ENCODE peak calls at places on chromosomes 3 and 15, in seven cellular contexts. One of them, this sample, is unnamed.
A peak's percentile ranks its signal among the peaks of the same experiment; 100 is the strongest.

GRCh38 chr3:178685591-178685906 is 149.3 kb downstream of the KCNMB2 start:
- DNase-seq in neural progenitor cell: no peak
- DNase-seq in pancreas: no peak
- DNase-seq in lower leg skin: no peak
- DNase-seq in PC-9: no peak
- DNase-seq in A549: no peak
- DNase-seq in adipocyte: no peak
- DNase-seq in this sample: no peak

GRCh38 chr15:46251873-46252272 is 617.0 kb downstream of the SQOR start:
- DNase-seq in neural progenitor cell: no peak
- DNase-seq in pancreas: no peak
- DNase-seq in lower leg skin: no peak
- DNase-seq in PC-9: no peak
- DNase-seq in A549: no peak
- DNase-seq in adipocyte: no peak
- DNase-seq in this sample: no peak

GRCh38 chr15:80476036-80476435 is 71.9 kb downstream of the ARNT2 start:
- DNase-seq in neural progenitor cell: no peak
- DNase-seq in pancreas: no peak
- DNase-seq in lower leg skin: no peak
- DNase-seq in PC-9: no peak
- DNase-seq in A549: no peak
- DNase-seq in adipocyte: no peak
- DNase-seq in this sample: no peak

GRCh38 chr3:197022405-197023231 is 7.0 kb downstream of the MELTF start:
- DNase-seq in neural progenitor cell: no peak
- DNase-seq in pancreas: no peak
- DNase-seq in lower leg skin: no peak
- DNase-seq in PC-9: no peak
- DNase-seq in A549: no peak
- DNase-seq in adipocyte: no peak
- DNase-seq in this sample: no peak

GRCh38 chr3:136195258-136196063 is 674 bp downstream of the MSL2 start:
- DNase-seq in neural progenitor cell: peak; percentile 90
- DNase-seq in pancreas: peak; percentile 78
- DNase-seq in lower leg skin: peak; percentile 73
- DNase-seq in PC-9: peak; percentile 47
- DNase-seq in A549: peak; percentile 82
- DNase-seq in adipocyte: peak; percentile 85
- DNase-seq in this sample: peak; percentile 59

GRCh38 chr3:29186982-29187718 is 93.7 kb upstream of the RBMS3 start:
- DNase-seq in neural progenitor cell: no peak
- DNase-seq in pancreas: no peak
- DNase-seq in lower leg skin: no peak
- DNase-seq in PC-9: peak; percentile 40
- DNase-seq in A549: peak; percentile 67
- DNase-seq in adipocyte: no peak
- DNase-seq in this sample: no peak

GRCh38 chr3:107956991-107957467 is 133.8 kb downstream of the CD47 start:
- DNase-seq in neural progenitor cell: no peak
- DNase-seq in pancreas: peak; percentile 58
- DNase-seq in lower leg skin: peak; percentile 80
- DNase-seq in PC-9: no peak
- DNase-seq in A549: no peak
- DNase-seq in adipocyte: peak; percentile 84
- DNase-seq in this sample: peak; percentile 51

GRCh38 chr3:111761309-111761795 is 97.7 kb upstream of the PHLDB2 start:
- DNase-seq in neural progenitor cell: no peak
- DNase-seq in pancreas: no peak
- DNase-seq in lower leg skin: peak; percentile 49
- DNase-seq in PC-9: peak; percentile 73
- DNase-seq in A549: peak; percentile 39
- DNase-seq in adipocyte: peak; percentile 85
- DNase-seq in this sample: no peak

GRCh38 chr3:88263417-88264116 is 113.8 kb downstream of the C3orf38 start:
- DNase-seq in neural progenitor cell: no peak
- DNase-seq in pancreas: no peak
- DNase-seq in lower leg skin: no peak
- DNase-seq in PC-9: no peak
- DNase-seq in A549: no peak
- DNase-seq in adipocyte: no peak
- DNase-seq in this sample: no peak

GRCh38 chr3:33717616-33717865 is 513 bp downstream of the CLASP2 start:
- DNase-seq in neural progenitor cell: peak; percentile 87
- DNase-seq in pancreas: no peak
- DNase-seq in lower leg skin: peak; percentile 51
- DNase-seq in PC-9: no peak
- DNase-seq in A549: no peak
- DNase-seq in adipocyte: peak; percentile 82
- DNase-seq in this sample: peak; percentile 82

GRCh38 chr3:195549001-195549400 is 5.9 kb upstream of the PPP1R2 start:
- DNase-seq in neural progenitor cell: no peak
- DNase-seq in pancreas: no peak
- DNase-seq in lower leg skin: no peak
- DNase-seq in PC-9: no peak
- DNase-seq in A549: no peak
- DNase-seq in adipocyte: no peak
- DNase-seq in this sample: no peak

GRCh38 chr3:134796313-134797079 is 1.4 kb downstream of the EPHB1 start:
- DNase-seq in neural progenitor cell: peak; percentile 81
- DNase-seq in pancreas: no peak
- DNase-seq in lower leg skin: no peak
- DNase-seq in PC-9: no peak
- DNase-seq in A549: no peak
- DNase-seq in adipocyte: peak; percentile 25
- DNase-seq in this sample: no peak
- H3K4me3 ChIP-seq in neural progenitor cell: peak overlapping the region; percentile 85
- H3K4me3 ChIP-seq in pancreas: peak overlapping the region; percentile 14
- H3K4me3 ChIP-seq in lower leg skin: peak overlapping the region; percentile 45
- H3K4me3 ChIP-seq in PC-9: no peak overlapping the region
- H3K4me3 ChIP-seq in A549: no peak overlapping the region
- H3K4me3 ChIP-seq in adipocyte: peak overlapping the region; percentile 84
- H3K4me3 ChIP-seq in this sample: peak overlapping the region; percentile 43

GRCh38 chr3:50318163-50318562 is 4.4 kb downstream of the HYAL2 start:
- DNase-seq in neural progenitor cell: no peak
- DNase-seq in pancreas: no peak
- DNase-seq in lower leg skin: no peak
- DNase-seq in PC-9: no peak
- DNase-seq in A549: no peak
- DNase-seq in adipocyte: no peak
- DNase-seq in this sample: no peak

GRCh38 chr3:50319872-50320625 is 2.5 kb downstream of the HYAL2 start:
- DNase-seq in neural progenitor cell: no peak
- DNase-seq in pancreas: no peak
- DNase-seq in lower leg skin: peak; percentile 18
- DNase-seq in PC-9: no peak
- DNase-seq in A549: no peak
- DNase-seq in adipocyte: no peak
- DNase-seq in this sample: no peak

GRCh38 chr3:50320853-50321145 is 1.7 kb downstream of the HYAL2 start:
- DNase-seq in neural progenitor cell: no peak
- DNase-seq in pancreas: no peak
- DNase-seq in lower leg skin: no peak
- DNase-seq in PC-9: no peak
- DNase-seq in A549: no peak
- DNase-seq in adipocyte: no peak
- DNase-seq in this sample: no peak

GRCh38 chr3:50318615-50319014 is 3.9 kb downstream of the HYAL2 start:
- DNase-seq in neural progenitor cell: no peak
- DNase-seq in pancreas: no peak
- DNase-seq in lower leg skin: no peak
- DNase-seq in PC-9: no peak
- DNase-seq in A549: no peak
- DNase-seq in adipocyte: no peak
- DNase-seq in this sample: no peak

GRCh38 chr3:50319181-50319871 is 3.2 kb downstream of the HYAL2 start:
- DNase-seq in neural progenitor cell: no peak
- DNase-seq in pancreas: no peak
- DNase-seq in lower leg skin: no peak
- DNase-seq in PC-9: no peak
- DNase-seq in A549: no peak
- DNase-seq in adipocyte: no peak
- DNase-seq in this sample: no peak
- H3K4me3 ChIP-seq in neural progenitor cell: no peak overlapping the region
- H3K4me3 ChIP-seq in pancreas: no peak overlapping the region
- H3K4me3 ChIP-seq in lower leg skin: no peak overlapping the region
- H3K4me3 ChIP-seq in PC-9: no peak overlapping the region
- H3K4me3 ChIP-seq in A549: no peak overlapping the region
- H3K4me3 ChIP-seq in adipocyte: no peak overlapping the region
- H3K4me3 ChIP-seq in this sample: no peak overlapping the region

DNA sequence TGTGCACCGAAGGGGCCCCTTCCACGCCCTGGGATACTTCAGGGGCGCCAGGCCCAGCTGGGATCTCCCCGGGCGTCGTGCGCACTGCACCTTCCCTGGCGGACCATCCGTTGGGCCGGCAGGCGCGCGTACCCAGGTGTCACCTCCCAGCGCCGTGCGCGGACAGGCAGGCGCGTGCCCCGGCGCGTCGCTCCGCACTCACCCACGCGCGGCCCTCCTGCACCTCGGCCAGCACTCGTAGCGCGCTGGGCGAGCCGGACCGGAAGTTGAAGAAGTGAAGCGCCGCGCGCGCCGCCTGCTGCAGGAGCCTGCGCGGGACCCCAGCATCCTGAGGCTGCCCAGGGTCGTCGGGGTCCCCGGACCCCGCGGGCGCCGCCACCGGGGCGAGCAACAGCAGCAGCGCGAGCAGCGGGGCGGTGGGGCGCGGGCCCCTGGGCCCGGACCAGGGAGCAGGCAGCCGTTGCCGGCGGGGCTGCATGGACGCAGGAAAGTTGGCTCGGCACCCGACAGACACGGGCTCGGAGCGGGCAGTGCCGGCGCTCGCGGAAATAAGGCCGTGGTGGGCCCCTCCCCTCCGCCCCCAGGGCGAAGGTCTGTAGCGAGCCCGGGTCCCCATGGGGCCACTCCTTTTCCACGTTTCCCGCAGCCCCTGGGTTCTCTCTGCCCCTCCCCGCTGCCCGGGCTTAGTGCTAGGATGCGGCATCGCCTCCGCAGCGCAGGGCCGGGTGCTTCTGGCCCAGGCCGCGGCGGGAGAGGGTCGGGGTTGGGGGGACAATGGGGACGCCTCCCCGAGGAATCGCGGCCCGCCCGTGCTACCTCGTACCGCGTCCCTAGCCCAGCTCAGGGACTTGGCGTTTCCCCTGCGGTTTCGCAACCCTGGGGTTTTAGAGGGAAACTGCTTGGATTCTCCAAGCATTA is at the start of gene RARRES1:
- DNase-seq in neural progenitor cell: peak; percentile 81
- DNase-seq in pancreas: peak; percentile 43
- DNase-seq in lower leg skin: no peak
- DNase-seq in PC-9: peak; percentile 59
- DNase-seq in A549: peak; percentile 70
- DNase-seq in adipocyte: peak; percentile 81
- DNase-seq in this sample: peak; percentile 71
- H3K4me3 ChIP-seq in neural progenitor cell: peak within 1 kb of the TSS; percentile 59
- H3K4me3 ChIP-seq in pancreas: peak within 1 kb of the TSS; percentile 63
- H3K4me3 ChIP-seq in lower leg skin: peak within 1 kb of the TSS; percentile 19
- H3K4me3 ChIP-seq in PC-9: peak within 1 kb of the TSS; percentile 58
- H3K4me3 ChIP-seq in A549: peak within 1 kb of the TSS; percentile 72
- H3K4me3 ChIP-seq in adipocyte: peak within 1 kb of the TSS; percentile 85
- H3K4me3 ChIP-seq in this sample: peak within 1 kb of the TSS; percentile 67

GRCh38 chr15:88635343-88635742 is 3.5 kb upstream of the ISG20 start:
- DNase-seq in neural progenitor cell: no peak
- DNase-seq in pancreas: no peak
- DNase-seq in lower leg skin: no peak
- DNase-seq in PC-9: no peak
- DNase-seq in A549: no peak
- DNase-seq in adipocyte: peak; percentile 31
- DNase-seq in this sample: no peak
- H3K4me3 ChIP-seq in neural progenitor cell: no peak overlapping the region
- H3K4me3 ChIP-seq in pancreas: no peak overlapping the region
- H3K4me3 ChIP-seq in lower leg skin: no peak overlapping the region
- H3K4me3 ChIP-seq in PC-9: no peak overlapping the region
- H3K4me3 ChIP-seq in A549: no peak overlapping the region
- H3K4me3 ChIP-seq in adipocyte: no peak overlapping the region
- H3K4me3 ChIP-seq in this sample: no peak overlapping the region

DNA sequence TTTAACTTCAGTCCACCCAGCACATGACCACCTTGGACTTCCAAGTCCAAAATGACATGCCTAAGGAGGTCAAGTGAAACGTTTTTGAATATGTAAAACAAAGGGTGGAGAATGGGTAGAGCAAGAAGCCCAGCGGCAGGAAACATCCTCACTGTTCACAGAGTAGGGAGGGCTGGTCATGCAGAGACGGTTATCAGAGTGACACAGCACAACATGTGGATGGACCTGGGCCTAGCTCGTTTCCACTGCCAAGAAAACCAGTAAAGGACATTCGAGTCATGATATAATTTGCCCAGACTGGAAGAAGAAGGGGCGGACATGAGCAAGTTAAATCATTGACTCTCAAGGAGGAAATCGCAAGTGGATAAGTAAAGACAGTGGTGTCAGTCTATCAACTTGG is 89.4 kb downstream of the LRIG1 start:
- DNase-seq in neural progenitor cell: no peak
- DNase-seq in pancreas: no peak
- DNase-seq in lower leg skin: no peak
- DNase-seq in PC-9: no peak
- DNase-seq in A549: no peak
- DNase-seq in adipocyte: no peak
- DNase-seq in this sample: no peak
- H3K4me3 ChIP-seq in neural progenitor cell: no peak overlapping the region
- H3K4me3 ChIP-seq in pancreas: no peak overlapping the region
- H3K4me3 ChIP-seq in lower leg skin: no peak overlapping the region
- H3K4me3 ChIP-seq in PC-9: no peak overlapping the region
- H3K4me3 ChIP-seq in A549: no peak overlapping the region
- H3K4me3 ChIP-seq in adipocyte: no peak overlapping the region
- H3K4me3 ChIP-seq in this sample: no peak overlapping the region

DNA sequence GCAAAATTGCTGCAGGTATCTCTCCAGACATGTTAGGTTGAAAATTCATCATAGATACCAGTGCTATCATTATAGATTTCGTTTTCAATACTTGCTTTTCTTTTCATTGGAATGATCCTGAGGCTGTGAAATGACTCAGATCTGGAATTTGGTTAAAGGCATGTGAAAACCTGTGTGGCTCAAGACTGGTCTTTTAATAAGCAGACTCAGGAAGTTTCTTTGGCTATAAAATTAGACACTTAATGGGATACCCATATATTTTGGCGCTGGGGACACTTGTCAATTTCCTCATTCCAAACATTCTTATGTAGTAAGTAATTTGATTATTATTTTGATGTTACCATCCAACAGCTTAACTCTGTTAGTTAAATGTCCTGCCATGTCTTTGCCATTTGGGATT is 1041.1 kb upstream of the GBE1 start:
- DNase-seq in neural progenitor cell: no peak
- DNase-seq in pancreas: no peak
- DNase-seq in lower leg skin: no peak
- DNase-seq in PC-9: no peak
- DNase-seq in A549: no peak
- DNase-seq in adipocyte: no peak
- DNase-seq in this sample: no peak
- H3K4me3 ChIP-seq in neural progenitor cell: no peak overlapping the region
- H3K4me3 ChIP-seq in pancreas: no peak overlapping the region
- H3K4me3 ChIP-seq in lower leg skin: no peak overlapping the region
- H3K4me3 ChIP-seq in PC-9: no peak overlapping the region
- H3K4me3 ChIP-seq in A549: no peak overlapping the region
- H3K4me3 ChIP-seq in adipocyte: no peak overlapping the region
- H3K4me3 ChIP-seq in this sample: no peak overlapping the region

This sample was measured in colonic mucosa.